ENCODE peak calls at places on chromosomes 6 and 20, in seven cellular contexts. One of them, this sample, is unnamed.

GRCh38 chr6:72246926-72247325 is 360.6 kb downstream of the RIMS1 start:
- DNase-seq in gastrocnemius medialis: no peak
- DNase-seq in IMR-90: peak
- DNase-seq in transverse colon: no peak
- DNase-seq in heart left ventricle: no peak
- DNase-seq in stomach: no peak
- DNase-seq in endothelial cell of umbilical vein: no peak
- DNase-seq in this sample: no peak

GRCh38 chr6:116373940-116374339 is 3.2 kb downstream of the DSE start:
- DNase-seq in gastrocnemius medialis: no peak
- DNase-seq in IMR-90: no peak
- DNase-seq in transverse colon: no peak
- DNase-seq in heart left ventricle: no peak
- DNase-seq in stomach: no peak
- DNase-seq in endothelial cell of umbilical vein: no peak
- DNase-seq in this sample: no peak

GRCh38 chr20:44495802-44496481 is 20.3 kb downstream of the TTPAL start:
- DNase-seq in gastrocnemius medialis: no peak
- DNase-seq in IMR-90: peak
- DNase-seq in transverse colon: no peak
- DNase-seq in heart left ventricle: no peak
- DNase-seq in stomach: no peak
- DNase-seq in endothelial cell of umbilical vein: peak
- DNase-seq in this sample: no peak

GRCh38 chr6:107803957-107804356 is 20.2 kb downstream of the SCML4 start:
- DNase-seq in gastrocnemius medialis: no peak
- DNase-seq in IMR-90: no peak
- DNase-seq in transverse colon: no peak
- DNase-seq in heart left ventricle: no peak
- DNase-seq in stomach: no peak
- DNase-seq in endothelial cell of umbilical vein: no peak
- DNase-seq in this sample: no peak

GRCh38 chr6:35638679-35639078 is 50.0 kb downstream of the FKBP5 start:
- DNase-seq in gastrocnemius medialis: no peak
- DNase-seq in IMR-90: no peak
- DNase-seq in transverse colon: no peak
- DNase-seq in heart left ventricle: no peak
- DNase-seq in stomach: no peak
- DNase-seq in endothelial cell of umbilical vein: no peak
- DNase-seq in this sample: no peak

GRCh38 chr6:69379518-69379917 is 417.3 kb downstream of the LMBRD1 start:
- DNase-seq in gastrocnemius medialis: no peak
- DNase-seq in IMR-90: no peak
- DNase-seq in transverse colon: no peak
- DNase-seq in heart left ventricle: no peak
- DNase-seq in stomach: no peak
- DNase-seq in endothelial cell of umbilical vein: no peak
- DNase-seq in this sample: no peak

GRCh38 chr6:74713941-74714340 is 491.9 kb downstream of the COL12A1 start:
- DNase-seq in gastrocnemius medialis: no peak
- DNase-seq in IMR-90: no peak
- DNase-seq in transverse colon: no peak
- DNase-seq in heart left ventricle: no peak
- DNase-seq in stomach: no peak
- DNase-seq in endothelial cell of umbilical vein: no peak
- DNase-seq in this sample: no peak

GRCh38 chr20:48770700-48771099 is 57.1 kb downstream of the PREX1 start:
- DNase-seq in gastrocnemius medialis: no peak
- DNase-seq in IMR-90: no peak
- DNase-seq in transverse colon: no peak
- DNase-seq in heart left ventricle: no peak
- DNase-seq in stomach: no peak
- DNase-seq in endothelial cell of umbilical vein: no peak
- DNase-seq in this sample: no peak

GRCh38 chr20:25453035-25453810 is 45.8 kb downstream of the GINS1 start:
- DNase-seq in gastrocnemius medialis: no peak
- DNase-seq in IMR-90: peak
- DNase-seq in transverse colon: no peak
- DNase-seq in heart left ventricle: no peak
- DNase-seq in stomach: peak
- DNase-seq in endothelial cell of umbilical vein: peak
- DNase-seq in this sample: no peak

DNA sequence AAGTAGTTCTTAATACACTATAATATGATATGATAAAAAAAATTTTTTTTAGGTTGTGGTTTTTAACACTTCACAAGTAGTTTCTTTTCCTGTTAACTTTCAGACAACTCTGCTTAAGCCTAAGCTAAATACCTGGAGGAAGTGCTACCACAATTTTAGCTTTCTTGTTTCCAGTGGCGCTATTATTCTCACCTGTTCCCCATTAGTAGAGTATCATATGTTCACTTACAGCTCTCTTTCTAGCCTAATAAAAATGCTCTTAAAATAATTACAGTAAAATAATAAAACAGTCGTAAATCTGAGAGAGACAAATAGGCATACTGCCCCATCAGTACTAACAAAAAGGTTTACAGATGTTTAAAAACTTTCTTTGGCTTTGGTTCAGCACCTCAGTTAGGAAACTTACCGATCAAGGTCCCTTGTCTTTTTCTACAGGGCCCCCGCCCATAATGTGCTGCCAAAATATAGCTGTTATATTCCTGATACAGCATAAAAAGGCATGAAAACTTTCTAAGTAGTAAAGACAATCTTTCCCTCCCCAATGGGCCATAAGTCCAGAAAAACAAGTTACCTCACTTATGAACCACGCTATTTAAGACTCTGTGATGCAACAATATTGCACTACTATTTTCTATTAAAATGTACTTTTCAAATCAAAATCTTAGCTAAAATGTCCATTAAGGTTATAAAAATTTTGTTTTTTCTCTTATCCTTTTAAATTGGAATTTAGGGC is 57.9 kb downstream of the SESN1 start:
- DNase-seq in gastrocnemius medialis: no peak
- DNase-seq in IMR-90: no peak
- DNase-seq in transverse colon: no peak
- DNase-seq in heart left ventricle: no peak
- DNase-seq in stomach: no peak
- DNase-seq in endothelial cell of umbilical vein: no peak
- DNase-seq in this sample: no peak
- H3K4me3 ChIP-seq in gastrocnemius medialis: no peak
- H3K4me3 ChIP-seq in IMR-90: no peak
- H3K4me3 ChIP-seq in transverse colon: no peak
- H3K4me3 ChIP-seq in heart left ventricle: no peak
- H3K4me3 ChIP-seq in stomach: no peak
- H3K4me3 ChIP-seq in endothelial cell of umbilical vein: no peak
- H3K4me3 ChIP-seq in this sample: no peak

DNA sequence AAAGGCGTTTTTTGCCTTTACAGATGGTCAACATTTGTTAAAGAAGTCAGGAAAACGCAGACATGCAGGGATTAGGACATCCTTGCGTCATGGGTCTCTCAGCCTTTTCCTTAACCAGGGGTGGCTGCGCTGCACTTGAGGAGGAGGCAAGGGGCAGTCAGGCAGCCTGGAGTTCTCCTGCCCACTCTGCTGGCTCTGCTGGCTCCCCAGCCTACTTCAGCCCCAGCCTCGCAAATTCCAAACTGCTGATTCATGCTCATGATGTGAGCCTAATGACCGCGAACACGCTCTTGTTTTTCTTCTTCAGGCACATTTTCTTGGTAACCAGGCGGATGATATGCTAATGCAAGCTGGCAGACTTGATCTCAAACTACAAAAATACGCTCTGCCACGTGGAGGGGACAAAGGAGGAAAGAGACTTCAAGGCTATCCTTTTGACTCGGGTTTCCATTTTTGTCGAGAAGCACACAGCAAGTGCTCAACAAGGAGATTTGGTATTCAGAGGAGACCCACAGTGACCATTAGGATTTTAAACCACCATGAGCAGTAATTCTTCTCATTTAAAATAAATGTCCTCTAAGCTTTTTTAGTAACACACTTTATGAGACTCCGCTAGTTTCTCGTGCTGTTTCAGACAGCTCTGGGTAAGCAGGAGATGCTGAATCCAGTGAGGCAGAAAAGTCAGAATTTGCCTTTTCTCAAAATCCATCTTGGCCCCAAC is 290.2 kb upstream of the STXBP5 start:
- DNase-seq in gastrocnemius medialis: peak
- DNase-seq in IMR-90: peak
- DNase-seq in transverse colon: peak
- DNase-seq in heart left ventricle: peak
- DNase-seq in stomach: peak
- DNase-seq in endothelial cell of umbilical vein: peak
- DNase-seq in this sample: peak
- TF ChIP-seq POLR2A in gastrocnemius medialis: no peak
- TF ChIP-seq POLR2A in IMR-90: peak
- TF ChIP-seq POLR2A in transverse colon: no peak
- TF ChIP-seq POLR2A in heart left ventricle: no peak
- TF ChIP-seq POLR2A in stomach: no peak
- TF ChIP-seq POLR2A in endothelial cell of umbilical vein: no peak
- TF ChIP-seq POLR2A in this sample: no peak

DNA sequence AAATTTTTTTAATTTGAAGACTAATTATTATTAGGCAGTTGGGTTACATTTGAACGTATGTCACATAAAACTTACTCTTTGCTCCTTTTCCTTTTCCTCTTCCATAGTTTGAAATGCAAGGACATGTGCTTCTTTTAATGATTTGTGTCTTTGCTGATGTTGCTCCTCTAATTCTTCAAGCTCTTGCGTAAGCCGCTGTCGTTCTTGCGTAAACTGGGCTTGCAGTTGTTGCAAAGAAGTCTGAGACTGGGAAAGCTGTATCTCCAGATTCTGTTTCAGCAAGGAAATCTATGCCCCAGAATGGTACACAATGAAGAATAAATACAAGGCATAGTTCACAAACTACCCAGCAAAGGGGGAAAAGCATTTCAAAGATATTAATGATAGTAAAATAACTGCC is 45.1 kb upstream of the MCM9 start:
- DNase-seq in gastrocnemius medialis: no peak
- DNase-seq in IMR-90: peak
- DNase-seq in transverse colon: peak
- DNase-seq in heart left ventricle: no peak
- DNase-seq in stomach: peak
- DNase-seq in endothelial cell of umbilical vein: no peak
- DNase-seq in this sample: no peak
- H3K4me3 ChIP-seq in gastrocnemius medialis: no peak
- H3K4me3 ChIP-seq in IMR-90: no peak
- H3K4me3 ChIP-seq in transverse colon: no peak
- H3K4me3 ChIP-seq in heart left ventricle: no peak
- H3K4me3 ChIP-seq in stomach: no peak
- H3K4me3 ChIP-seq in endothelial cell of umbilical vein: no peak
- H3K4me3 ChIP-seq in this sample: no peak

GRCh38 chr6:170281331-170282292 is 9.3 kb downstream of the DLL1 start:
- DNase-seq in gastrocnemius medialis: no peak
- DNase-seq in IMR-90: no peak
- DNase-seq in transverse colon: no peak
- DNase-seq in heart left ventricle: peak
- DNase-seq in stomach: peak
- DNase-seq in endothelial cell of umbilical vein: no peak
- DNase-seq in this sample: no peak

GRCh38 chr6:170279426-170279825 is 11.5 kb downstream of the DLL1 start:
- DNase-seq in gastrocnemius medialis: no peak
- DNase-seq in IMR-90: no peak
- DNase-seq in transverse colon: no peak
- DNase-seq in heart left ventricle: no peak
- DNase-seq in stomach: no peak
- DNase-seq in endothelial cell of umbilical vein: no peak
- DNase-seq in this sample: no peak

GRCh38 chr6:170280689-170281045 is 10.2 kb downstream of the DLL1 start:
- DNase-seq in gastrocnemius medialis: no peak
- DNase-seq in IMR-90: no peak
- DNase-seq in transverse colon: no peak
- DNase-seq in heart left ventricle: no peak
- DNase-seq in stomach: no peak
- DNase-seq in endothelial cell of umbilical vein: no peak
- DNase-seq in this sample: no peak

GRCh38 chr6:170278743-170279094 is 12.2 kb downstream of the DLL1 start:
- DNase-seq in gastrocnemius medialis: no peak
- DNase-seq in IMR-90: no peak
- DNase-seq in transverse colon: no peak
- DNase-seq in heart left ventricle: no peak
- DNase-seq in stomach: no peak
- DNase-seq in endothelial cell of umbilical vein: no peak
- DNase-seq in this sample: no peak

DNA sequence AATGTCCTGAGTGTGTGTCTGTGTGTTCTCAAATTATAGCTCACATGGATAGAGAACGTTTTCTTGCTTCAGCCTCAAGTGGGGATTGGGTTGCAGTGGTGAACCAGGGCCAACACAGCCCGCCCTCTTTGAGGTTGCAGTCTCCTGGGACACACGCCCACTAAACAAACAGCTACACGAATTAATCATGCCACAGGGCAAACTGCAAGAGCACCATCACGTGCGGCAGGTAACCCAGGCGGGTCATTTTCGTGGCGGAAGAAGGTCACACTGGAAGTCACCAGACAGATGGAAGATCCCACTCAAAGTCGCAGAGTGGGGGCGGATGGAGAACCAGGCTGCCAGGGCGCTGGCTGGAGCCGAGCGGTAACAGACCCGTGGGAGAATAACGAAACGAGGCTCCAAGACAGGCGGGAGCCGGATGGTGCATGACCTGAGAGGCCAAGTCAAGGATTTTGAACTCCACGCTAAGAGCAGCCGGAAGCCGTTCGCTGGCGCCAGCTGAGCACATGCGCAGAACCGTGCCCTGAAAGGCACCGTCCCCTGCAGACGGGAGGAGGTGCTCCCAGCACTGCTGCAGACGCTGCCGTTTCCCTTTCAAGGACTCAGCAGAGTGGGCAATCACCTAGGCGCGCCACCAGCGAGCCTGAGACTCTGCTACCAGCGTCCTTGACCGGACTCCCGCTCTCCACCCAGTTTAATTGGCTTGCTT is 10.7 kb downstream of the DLL1 start:
- DNase-seq in gastrocnemius medialis: peak
- DNase-seq in IMR-90: peak
- DNase-seq in transverse colon: peak
- DNase-seq in heart left ventricle: peak
- DNase-seq in stomach: peak
- DNase-seq in endothelial cell of umbilical vein: peak
- DNase-seq in this sample: peak
- TF ChIP-seq POLR2A in gastrocnemius medialis: no peak
- TF ChIP-seq POLR2A in IMR-90: no peak
- TF ChIP-seq POLR2A in transverse colon: peak
- TF ChIP-seq POLR2A in heart left ventricle: no peak
- TF ChIP-seq POLR2A in stomach: no peak
- TF ChIP-seq POLR2A in endothelial cell of umbilical vein: no peak
- TF ChIP-seq POLR2A in this sample: no peak

GRCh38 chr6:20810732-20811111 is 276.5 kb downstream of the CDKAL1 start:
- DNase-seq in gastrocnemius medialis: no peak
- DNase-seq in IMR-90: no peak
- DNase-seq in transverse colon: no peak
- DNase-seq in heart left ventricle: no peak
- DNase-seq in stomach: no peak
- DNase-seq in endothelial cell of umbilical vein: no peak
- DNase-seq in this sample: no peak
- H3K4me3 ChIP-seq in gastrocnemius medialis: no peak
- H3K4me3 ChIP-seq in IMR-90: no peak
- H3K4me3 ChIP-seq in transverse colon: no peak
- H3K4me3 ChIP-seq in heart left ventricle: no peak
- H3K4me3 ChIP-seq in stomach: no peak
- H3K4me3 ChIP-seq in endothelial cell of umbilical vein: no peak
- H3K4me3 ChIP-seq in this sample: no peak

DNA sequence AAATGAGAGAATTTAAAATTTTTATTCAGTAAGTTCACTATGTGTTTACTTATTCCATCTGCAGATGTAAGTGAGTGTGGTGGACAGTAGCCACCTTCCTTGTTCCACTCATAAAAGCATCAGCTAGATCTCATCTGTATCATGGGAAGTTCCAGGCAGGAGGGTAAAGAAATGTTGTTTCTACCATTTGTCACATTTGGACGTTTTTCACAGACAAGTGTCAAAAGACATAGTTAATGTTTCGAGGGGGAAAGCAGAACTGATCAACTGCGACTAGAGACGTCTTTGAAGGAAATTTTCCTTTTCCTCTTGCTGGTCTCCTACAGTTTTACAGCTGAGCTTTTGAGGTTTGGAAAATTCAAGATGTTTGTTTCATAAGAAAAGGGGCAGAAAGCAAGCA is 55.9 kb upstream of the ISM1 start:
- DNase-seq in gastrocnemius medialis: no peak
- DNase-seq in IMR-90: no peak
- DNase-seq in transverse colon: no peak
- DNase-seq in heart left ventricle: no peak
- DNase-seq in stomach: no peak
- DNase-seq in endothelial cell of umbilical vein: no peak
- DNase-seq in this sample: no peak
- TF ChIP-seq POLR2A in gastrocnemius medialis: no peak
- TF ChIP-seq POLR2A in IMR-90: no peak
- TF ChIP-seq POLR2A in transverse colon: no peak
- TF ChIP-seq POLR2A in heart left ventricle: no peak
- TF ChIP-seq POLR2A in stomach: no peak
- TF ChIP-seq POLR2A in endothelial cell of umbilical vein: no peak
- TF ChIP-seq POLR2A in this sample: no peak

This sample was measured in testis.